ENCODE peak calls at places on chromosomes 13 and 19, in four cellular contexts. F is iris pigment epithelial cell, J is NCI-H1105, U is GM04504. D is an unnamed sample.

GRCh38 chr13:44281252-44282000 is 92.2 kb upstream of the SERP2 start:
- DNase-seq in F (no peak), J (no peak), U (no peak), D (no peak)

GRCh38 chr19:16836115-16836905 is 7.1 kb downstream of the SIN3B start:
- DNase-seq in F (peak; percentile 33), J (no peak), U (no peak), D (no peak)

GRCh38 chr19:18046066-18046718 is 38.2 kb downstream of the ARRDC2 start:
- DNase-seq in F (peak; percentile 74), J (no peak), U (peak; percentile 74), D (no peak)

GRCh38 chr19:49210108-49210900 is 52.7 kb downstream of the TRPM4 start:
- DNase-seq in F (peak; percentile 62), J (no peak), U (no peak), D (no peak)

GRCh38 chr13:21986602-21987001 is 315.7 kb downstream of the FGF9 start:
- DNase-seq in F (no peak), J (no peak), U (no peak), D (no peak)

GRCh38 chr19:12521996-12522395 is 29.3 kb downstream of the ZNF564 start:
- DNase-seq in F (no peak), J (no peak), U (no peak), D (no peak)

GRCh38 chr13:89695343-89696257 is 1651.9 kb upstream of the MIR17HG start:
- DNase-seq in F (peak; percentile 37), J (no peak), U (no peak), D (peak; percentile 6)

GRCh38 chr13:82432949-82433348 is 1449.3 kb downstream of the SLITRK1 start:
- DNase-seq in F (no peak), J (no peak), U (no peak), D (no peak)

GRCh38 chr19:13428352-13428751 is 77.9 kb downstream of the CACNA1A start:
- DNase-seq in F (peak; percentile 22), J (no peak), U (no peak), D (peak; percentile 16)